ENCODE peak calls at places on chromosomes 6 and 20, in ten cellular contexts. O is stomach, T is GM23338, I is HepG2, U is breast epithelium, R is esophagus muscularis mucosa, W is H1, N is suprapubic skin, A is vagina, P is sigmoid colon. M is an unnamed sample.

GRCh38 chr6:41604006-41604405 is 34.3 kb upstream of the MDFI start:
- DNase-seq in A (no peak), R (no peak), N (peak; percentile 49), P (peak; percentile 41), I (no peak), O (no peak), W (no peak), T (no peak), U (no peak), M (no peak)

GRCh38 chr6:12343440-12344162 is 53.4 kb downstream of the EDN1 start:
- DNase-seq in I (peak; percentile 90), R (no peak), U (no peak), W (no peak), T (no peak), A (no peak), O (peak; percentile 86), P (no peak), N (no peak), M (peak; percentile 24)

GRCh38 chr6:111105578-111105977 is 18.3 kb downstream of the SLC16A10 start:
- DNase-seq in R (no peak), U (peak; percentile 72), N (peak; percentile 68), W (no peak), P (no peak), I (peak; percentile 97), T (no peak), O (peak; percentile 92), A (no peak), M (peak; percentile 77)

GRCh38 chr20:63322923-63323253 is 29.9 kb downstream of the COL20A1 start:
- DNase-seq in R (no peak), N (no peak), U (no peak), T (no peak), W (no peak), P (no peak), A (no peak), I (no peak), O (no peak), M (no peak)

GRCh38 chr6:7904654-7905319 is 5.8 kb downstream of the TXNDC5 start:
- DNase-seq in P (no peak), R (no peak), T (no peak), N (no peak), A (no peak), U (no peak), I (no peak), O (no peak), W (no peak), M (no peak)

GRCh38 chr6:72788188-72788587 is 166.3 kb downstream of the KCNQ5 start:
- DNase-seq in W (no peak), U (no peak), A (no peak), I (no peak), O (no peak), R (no peak), P (no peak), N (no peak), T (no peak), M (no peak)

GRCh38 chr6:152170702-152171667 is 363.5 kb downstream of the ESR1 start:
- DNase-seq in I (peak; percentile 94), A (no peak), O (peak; percentile 31), T (peak; percentile 6), N (no peak), U (no peak), R (no peak), P (no peak), W (no peak), M (no peak)

GRCh38 chr6:163949367-163949766 is 534.8 kb downstream of the QKI start:
- DNase-seq in P (no peak), O (no peak), U (no peak), T (no peak), A (no peak), N (no peak), W (no peak), R (no peak), I (no peak), M (no peak)

DNA sequence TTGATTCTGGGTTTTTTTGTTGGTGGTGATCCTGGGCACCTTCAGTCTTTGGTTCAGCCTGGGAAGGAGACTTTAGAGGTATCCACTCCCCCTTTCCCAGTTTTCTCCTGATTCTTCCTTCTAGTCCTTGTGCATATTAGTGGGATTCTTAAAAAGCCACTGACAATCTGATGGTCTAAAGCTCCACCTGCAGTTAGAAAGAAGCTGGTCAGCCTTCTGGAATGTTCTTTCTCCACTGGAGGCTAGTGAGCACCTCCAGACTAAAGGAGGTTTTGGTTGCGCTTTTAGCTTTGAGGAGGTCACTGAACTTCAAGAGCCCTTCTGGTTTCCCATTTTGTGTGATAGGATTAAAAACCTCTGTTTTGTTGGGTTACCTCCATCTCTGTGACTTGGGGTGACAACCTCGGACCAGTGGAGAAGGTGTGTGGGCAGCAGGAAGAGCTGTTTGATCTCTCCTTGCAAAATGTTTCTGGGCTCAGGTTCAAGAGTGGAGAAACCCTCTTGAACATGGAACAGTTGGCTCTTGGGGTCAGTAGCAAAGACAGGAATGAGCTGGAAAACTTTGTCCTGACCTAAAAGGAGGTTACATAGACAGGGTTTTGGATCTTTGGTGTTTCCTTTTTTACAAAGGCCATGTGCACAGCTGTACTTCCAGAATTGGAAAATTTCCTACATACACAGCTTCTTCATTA is 29.0 kb downstream of the JARID2 start:
- DNase-seq in P (no peak), O (no peak), U (no peak), A (no peak), T (no peak), W (no peak), I (no peak), R (no peak), N (no peak), M (no peak)
- H3K27ac ChIP-seq in P (no peak overlapping the region), O (no peak overlapping the region), U (no peak overlapping the region), A (no peak overlapping the region), T (peak overlapping the region; percentile 12), W (no peak overlapping the region), I (no peak overlapping the region), R (no peak overlapping the region), N (no peak overlapping the region), M (no peak overlapping the region)

DNA sequence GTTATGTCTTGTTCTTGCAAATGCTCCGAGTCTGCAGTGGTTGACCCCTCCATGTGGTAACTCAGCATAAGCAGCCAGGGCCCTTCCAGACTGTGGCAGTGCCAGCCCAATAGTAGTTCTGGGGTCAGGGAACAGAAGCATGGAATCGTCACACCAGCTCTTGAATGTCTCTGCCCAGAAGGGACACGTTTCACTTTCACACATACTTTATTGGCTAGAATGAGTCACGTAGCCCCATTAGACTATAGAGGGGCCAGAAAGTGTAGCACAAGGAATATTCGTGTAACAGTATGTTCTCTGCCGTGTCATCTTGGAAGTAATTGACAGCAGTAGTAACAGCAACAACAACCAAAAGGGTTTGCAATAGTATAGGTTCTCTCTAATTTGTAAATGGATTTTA is 254.7 kb downstream of the FARS2 start:
- DNase-seq in T (no peak), O (no peak), I (no peak), W (no peak), P (no peak), A (no peak), R (no peak), N (no peak), U (no peak), M (no peak)
- H3K4me1 ChIP-seq in T (no peaks in the 10 kb centered on the region), O (no peaks in the 10 kb centered on the region), I (no peaks in the 10 kb centered on the region), W (no peaks in the 10 kb centered on the region), P (no peaks in the 10 kb centered on the region), A (no peaks in the 10 kb centered on the region), R (no peaks in the 10 kb centered on the region), N (no peaks in the 10 kb centered on the region), U (no peaks in the 10 kb centered on the region), M (no peaks in the 10 kb centered on the region)

GRCh38 chr6:32641122-32641521 is 3.9 kb downstream of the HLA-DQA1 start:
- DNase-seq in A (no peak), I (no peak), R (no peak), P (no peak), T (no peak), U (no peak), O (no peak), W (no peak), N (no peak), M (no peak)

GRCh38 chr6:32637883-32638282 is 677 bp downstream of the HLA-DQA1 start:
- DNase-seq in O (no peak), R (no peak), W (no peak), A (no peak), T (no peak), N (no peak), P (no peak), I (no peak), U (no peak), M (no peak)

GRCh38 chr6:32639440-32640394 is 2.5 kb downstream of the HLA-DQA1 start:
- DNase-seq in O (no peak), W (no peak), I (no peak), A (no peak), U (no peak), P (no peak), N (no peak), R (no peak), T (no peak), M (no peak)

GRCh38 chr6:32637219-32637880 is at the start of gene HLA-DQA1:
- DNase-seq in U (no peak), W (no peak), P (no peak), A (no peak), R (no peak), I (no peak), T (no peak), N (no peak), O (no peak), M (no peak)

DNA sequence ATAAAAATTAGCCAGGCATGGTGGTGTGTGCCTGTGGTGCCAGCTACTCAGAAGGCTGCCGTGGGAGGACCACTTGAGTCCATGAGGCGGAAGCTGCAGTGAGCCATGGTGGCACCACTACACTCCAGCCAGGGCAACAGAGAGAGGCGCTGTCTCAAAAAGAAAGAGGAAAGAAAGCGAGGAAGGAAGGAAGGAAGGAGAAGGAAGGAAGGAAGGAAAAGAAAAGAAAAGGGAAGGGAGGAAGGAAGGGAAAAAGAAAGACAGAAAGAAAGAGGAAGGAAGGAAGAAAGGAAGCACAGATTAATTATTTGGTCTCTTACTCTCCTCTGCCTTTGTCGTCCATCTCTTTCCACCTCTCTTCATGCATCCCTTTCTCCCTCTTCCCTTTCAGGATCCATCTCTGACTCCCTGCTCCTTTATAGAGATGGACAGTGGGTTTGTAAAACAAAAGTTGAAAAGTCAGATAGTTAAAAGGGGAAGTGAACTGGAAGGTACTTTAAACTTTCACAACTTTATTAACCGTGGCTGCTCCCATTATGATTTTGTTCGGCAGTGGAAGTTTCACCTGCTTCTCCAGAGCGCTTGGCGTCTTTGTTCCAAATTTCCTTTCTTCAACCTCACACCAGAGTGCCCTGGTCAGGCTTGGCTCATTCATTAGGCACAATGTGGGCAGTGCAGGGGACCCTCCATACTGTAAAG is 1.5 kb downstream of the HLA-DQA1 start:
- DNase-seq in N (no peak), U (no peak), T (no peak), A (no peak), R (no peak), I (no peak), O (no peak), P (no peak), W (no peak), M (no peak)
- TF ChIP-seq POLR2AphosphoS5 in N (no peak), U (no peak), T (no peak), A (no peak), R (no peak), I (no peak), O (no peak), P (no peak), W (no peak), M (no peak)

DNA sequence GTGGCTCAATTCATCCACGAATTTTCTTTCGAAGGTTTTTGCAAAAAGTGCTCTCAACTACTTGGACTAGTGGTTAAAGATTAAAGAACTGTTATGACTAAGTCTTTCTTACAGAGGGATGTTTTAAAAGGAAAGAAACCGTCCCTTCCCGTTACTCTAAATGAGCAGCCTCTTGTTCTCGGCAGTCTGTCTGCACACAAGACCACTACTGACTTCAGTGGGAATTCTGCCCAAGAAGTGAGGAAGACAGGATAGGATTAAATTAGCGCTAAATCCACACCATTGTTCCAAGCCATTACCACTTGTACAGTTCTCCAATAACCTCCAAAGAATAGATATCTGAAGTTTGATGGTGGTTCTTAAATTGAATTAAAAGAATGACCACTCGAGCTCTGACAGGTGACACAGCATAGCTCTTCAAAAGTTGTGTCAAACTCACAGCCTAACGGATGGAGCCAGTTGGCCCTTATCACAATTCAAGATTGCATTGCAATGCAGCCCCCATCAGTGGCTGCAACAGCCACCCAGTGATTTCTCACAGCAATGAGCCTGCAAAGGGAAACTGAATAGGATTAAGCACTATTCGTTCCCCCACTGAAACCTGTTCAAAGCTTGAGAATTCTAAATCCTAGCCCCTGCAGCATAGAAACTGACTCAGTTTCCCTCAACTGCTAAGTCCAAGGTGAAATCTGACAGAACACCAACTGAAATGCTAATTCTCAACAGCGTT is 1.8 kb downstream of the EPB41L2 start:
- DNase-seq in A (no peak), T (no peak), N (no peak), O (no peak), I (peak; percentile 52), P (no peak), U (no peak), R (no peak), W (no peak), M (no peak)
- H3K27ac ChIP-seq in A (peak overlapping the region; percentile 91), T (no peak overlapping the region), N (no peak overlapping the region), O (peak overlapping the region; percentile 91), I (peak overlapping the region; percentile 69), P (peak overlapping the region; percentile 88), U (peak overlapping the region; percentile 89), R (peak overlapping the region; percentile 92), W (no peak overlapping the region), M (no peak overlapping the region)

M was measured in prostate gland.